ENCODE peak calls at places on chromosomes 1 and 21, in ten cellular contexts. One of them, this sample, is unnamed.

GRCh38 chr1:226584164-226584563 is 35.6 kb downstream of the STUM start:
- DNase-seq in MM.1S: no peak
- DNase-seq in kidney: peak; percentile 8
- DNase-seq in HCT116: no peak
- DNase-seq in mammary epithelial cell: no peak
- DNase-seq in endothelial cell of umbilical vein: peak; percentile 18
- DNase-seq in fibroblast of lung: no peak
- DNase-seq in neural progenitor cell: no peak
- DNase-seq in colonic mucosa: no peak
- DNase-seq in K562: no peak
- DNase-seq in this sample: no peak

GRCh38 chr1:68703921-68704354 is 207.1 kb upstream of the DEPDC1 start:
- DNase-seq in MM.1S: no peak
- DNase-seq in kidney: no peak
- DNase-seq in HCT116: no peak
- DNase-seq in mammary epithelial cell: peak; percentile 8
- DNase-seq in endothelial cell of umbilical vein: no peak
- DNase-seq in fibroblast of lung: no peak
- DNase-seq in neural progenitor cell: no peak
- DNase-seq in colonic mucosa: no peak
- DNase-seq in K562: no peak
- DNase-seq in this sample: no peak

GRCh38 chr1:201759194-201759814 is 69.7 kb upstream of the IPO9 start:
- DNase-seq in MM.1S: no peak
- DNase-seq in kidney: no peak
- DNase-seq in HCT116: no peak
- DNase-seq in mammary epithelial cell: no peak
- DNase-seq in endothelial cell of umbilical vein: no peak
- DNase-seq in fibroblast of lung: peak; percentile 50
- DNase-seq in neural progenitor cell: no peak
- DNase-seq in colonic mucosa: no peak
- DNase-seq in K562: no peak
- DNase-seq in this sample: no peak

GRCh38 chr21:44702111-44702972 is 5.4 kb downstream of the KRTAP10-12 start:
- DNase-seq in MM.1S: no peak
- DNase-seq in kidney: no peak
- DNase-seq in HCT116: no peak
- DNase-seq in mammary epithelial cell: no peak
- DNase-seq in endothelial cell of umbilical vein: no peak
- DNase-seq in fibroblast of lung: no peak
- DNase-seq in neural progenitor cell: no peak
- DNase-seq in colonic mucosa: peak; percentile 12
- DNase-seq in K562: no peak
- DNase-seq in this sample: peak; percentile 46

GRCh38 chr1:16418823-16419425 is 18.3 kb downstream of the SPATA21 start:
- DNase-seq in MM.1S: no peak
- DNase-seq in kidney: no peak
- DNase-seq in HCT116: no peak
- DNase-seq in mammary epithelial cell: no peak
- DNase-seq in endothelial cell of umbilical vein: no peak
- DNase-seq in fibroblast of lung: peak; percentile 17
- DNase-seq in neural progenitor cell: no peak
- DNase-seq in colonic mucosa: no peak
- DNase-seq in K562: no peak
- DNase-seq in this sample: no peak

GRCh38 chr1:167297222-167298214 is 76.8 kb downstream of the POU2F1 start:
- DNase-seq in MM.1S: no peak
- DNase-seq in kidney: no peak
- DNase-seq in HCT116: no peak
- DNase-seq in mammary epithelial cell: no peak
- DNase-seq in endothelial cell of umbilical vein: peak; percentile 52
- DNase-seq in fibroblast of lung: peak; percentile 67
- DNase-seq in neural progenitor cell: peak; percentile 48
- DNase-seq in colonic mucosa: peak; percentile 72
- DNase-seq in K562: no peak
- DNase-seq in this sample: no peak

GRCh38 chr1:33176362-33176850 is 5.4 kb downstream of the TRIM62 start:
- DNase-seq in MM.1S: no peak
- DNase-seq in kidney: no peak
- DNase-seq in HCT116: no peak
- DNase-seq in mammary epithelial cell: peak; percentile 56
- DNase-seq in endothelial cell of umbilical vein: no peak
- DNase-seq in fibroblast of lung: no peak
- DNase-seq in neural progenitor cell: no peak
- DNase-seq in colonic mucosa: no peak
- DNase-seq in K562: no peak
- DNase-seq in this sample: peak; percentile 46

GRCh38 chr1:203640723-203641523 is 14.3 kb downstream of the ATP2B4 start:
- DNase-seq in MM.1S: no peak
- DNase-seq in kidney: no peak
- DNase-seq in HCT116: no peak
- DNase-seq in mammary epithelial cell: no peak
- DNase-seq in endothelial cell of umbilical vein: no peak
- DNase-seq in fibroblast of lung: no peak
- DNase-seq in neural progenitor cell: no peak
- DNase-seq in colonic mucosa: no peak
- DNase-seq in K562: peak; percentile 49
- DNase-seq in this sample: no peak

GRCh38 chr21:36504067-36505058 is 24.4 kb upstream of the CLDN14 start:
- DNase-seq in MM.1S: peak; percentile 78
- DNase-seq in kidney: no peak
- DNase-seq in HCT116: peak; percentile 34
- DNase-seq in mammary epithelial cell: peak; percentile 11
- DNase-seq in endothelial cell of umbilical vein: peak; percentile 55
- DNase-seq in fibroblast of lung: peak; percentile 74
- DNase-seq in neural progenitor cell: peak; percentile 55
- DNase-seq in colonic mucosa: peak; percentile 48
- DNase-seq in K562: peak; percentile 58
- DNase-seq in this sample: no peak

GRCh38 chr1:89904219-89904980 is 83.6 kb downstream of the LRRC8D start:
- DNase-seq in MM.1S: no peak
- DNase-seq in kidney: no peak
- DNase-seq in HCT116: no peak
- DNase-seq in mammary epithelial cell: no peak
- DNase-seq in endothelial cell of umbilical vein: peak; percentile 81
- DNase-seq in fibroblast of lung: no peak
- DNase-seq in neural progenitor cell: no peak
- DNase-seq in colonic mucosa: no peak
- DNase-seq in K562: no peak
- DNase-seq in this sample: no peak

GRCh38 chr1:54475357-54476230 is 69.4 kb upstream of the SSBP3 start:
- DNase-seq in MM.1S: no peak
- DNase-seq in kidney: no peak
- DNase-seq in HCT116: no peak
- DNase-seq in mammary epithelial cell: no peak
- DNase-seq in endothelial cell of umbilical vein: no peak
- DNase-seq in fibroblast of lung: no peak
- DNase-seq in neural progenitor cell: peak; percentile 56
- DNase-seq in colonic mucosa: no peak
- DNase-seq in K562: no peak
- DNase-seq in this sample: peak; percentile 82
- H3K4me3 ChIP-seq in MM.1S: no peak overlapping the region
- H3K4me3 ChIP-seq in kidney: no peak overlapping the region
- H3K4me3 ChIP-seq in HCT116: no peak overlapping the region
- H3K4me3 ChIP-seq in mammary epithelial cell: no peak overlapping the region
- H3K4me3 ChIP-seq in endothelial cell of umbilical vein: no peak overlapping the region
- H3K4me3 ChIP-seq in fibroblast of lung: no peak overlapping the region
- H3K4me3 ChIP-seq in neural progenitor cell: peak overlapping the region; percentile 50
- H3K4me3 ChIP-seq in colonic mucosa: no peak overlapping the region
- H3K4me3 ChIP-seq in K562: no peak overlapping the region
- H3K4me3 ChIP-seq in this sample: no peak overlapping the region

GRCh38 chr1:240387036-240387435 is 224.9 kb downstream of the GREM2 start:
- DNase-seq in MM.1S: no peak
- DNase-seq in kidney: no peak
- DNase-seq in HCT116: no peak
- DNase-seq in mammary epithelial cell: no peak
- DNase-seq in endothelial cell of umbilical vein: no peak
- DNase-seq in fibroblast of lung: no peak
- DNase-seq in neural progenitor cell: no peak
- DNase-seq in colonic mucosa: no peak
- DNase-seq in K562: no peak
- DNase-seq in this sample: no peak

GRCh38 chr1:240385551-240385950 is 226.4 kb downstream of the GREM2 start:
- DNase-seq in MM.1S: no peak
- DNase-seq in kidney: no peak
- DNase-seq in HCT116: no peak
- DNase-seq in mammary epithelial cell: no peak
- DNase-seq in endothelial cell of umbilical vein: no peak
- DNase-seq in fibroblast of lung: no peak
- DNase-seq in neural progenitor cell: no peak
- DNase-seq in colonic mucosa: no peak
- DNase-seq in K562: no peak
- DNase-seq in this sample: no peak

GRCh38 chr1:240385985-240386978 is 225.7 kb downstream of the GREM2 start:
- DNase-seq in MM.1S: no peak
- DNase-seq in kidney: no peak
- DNase-seq in HCT116: no peak
- DNase-seq in mammary epithelial cell: no peak
- DNase-seq in endothelial cell of umbilical vein: no peak
- DNase-seq in fibroblast of lung: peak; percentile 83
- DNase-seq in neural progenitor cell: no peak
- DNase-seq in colonic mucosa: no peak
- DNase-seq in K562: no peak
- DNase-seq in this sample: no peak
- H3K9ac ChIP-seq in MM.1S: no peak overlapping the region
- H3K9ac ChIP-seq in kidney: no peak overlapping the region
- H3K9ac ChIP-seq in HCT116: no peak overlapping the region
- H3K9ac ChIP-seq in mammary epithelial cell: no peak overlapping the region
- H3K9ac ChIP-seq in endothelial cell of umbilical vein: no peak overlapping the region
- H3K9ac ChIP-seq in fibroblast of lung: no peak overlapping the region
- H3K9ac ChIP-seq in neural progenitor cell: no peak overlapping the region
- H3K9ac ChIP-seq in colonic mucosa: no peak overlapping the region
- H3K9ac ChIP-seq in K562: no peak overlapping the region
- H3K9ac ChIP-seq in this sample: no peak overlapping the region

DNA sequence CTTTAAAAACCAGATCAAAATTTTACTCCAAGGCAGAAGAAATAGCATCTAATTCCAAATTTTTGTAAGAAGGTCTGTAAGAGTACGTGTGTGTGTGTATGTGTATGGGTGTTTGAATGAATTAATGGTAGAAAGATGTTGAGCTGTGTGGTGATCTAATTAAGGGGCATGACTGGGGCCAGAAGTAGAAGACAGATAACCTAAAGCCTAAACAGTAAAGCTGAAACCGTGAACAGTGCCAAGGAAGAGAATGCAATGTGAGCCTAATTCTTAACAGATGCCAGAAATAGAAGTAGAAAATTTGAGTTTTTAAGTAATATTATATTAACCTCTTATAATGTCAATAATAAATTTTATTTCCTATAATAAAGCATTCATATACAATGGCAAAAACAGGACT is 38.2 kb downstream of the BRINP3 start:
- DNase-seq in MM.1S: no peak
- DNase-seq in kidney: no peak
- DNase-seq in HCT116: no peak
- DNase-seq in mammary epithelial cell: no peak
- DNase-seq in endothelial cell of umbilical vein: no peak
- DNase-seq in fibroblast of lung: no peak
- DNase-seq in neural progenitor cell: no peak
- DNase-seq in colonic mucosa: no peak
- DNase-seq in K562: no peak
- DNase-seq in this sample: no peak
- TF ChIP-seq CTCF in MM.1S: no peak
- TF ChIP-seq CTCF in kidney: no peak
- TF ChIP-seq CTCF in HCT116: no peak
- TF ChIP-seq CTCF in mammary epithelial cell: no peak
- TF ChIP-seq CTCF in endothelial cell of umbilical vein: no peak
- TF ChIP-seq CTCF in fibroblast of lung: no peak
- TF ChIP-seq CTCF in neural progenitor cell: no peak
- TF ChIP-seq CTCF in colonic mucosa: no peak
- TF ChIP-seq CTCF in K562: no peak
- TF ChIP-seq CTCF in this sample: no peak

DNA sequence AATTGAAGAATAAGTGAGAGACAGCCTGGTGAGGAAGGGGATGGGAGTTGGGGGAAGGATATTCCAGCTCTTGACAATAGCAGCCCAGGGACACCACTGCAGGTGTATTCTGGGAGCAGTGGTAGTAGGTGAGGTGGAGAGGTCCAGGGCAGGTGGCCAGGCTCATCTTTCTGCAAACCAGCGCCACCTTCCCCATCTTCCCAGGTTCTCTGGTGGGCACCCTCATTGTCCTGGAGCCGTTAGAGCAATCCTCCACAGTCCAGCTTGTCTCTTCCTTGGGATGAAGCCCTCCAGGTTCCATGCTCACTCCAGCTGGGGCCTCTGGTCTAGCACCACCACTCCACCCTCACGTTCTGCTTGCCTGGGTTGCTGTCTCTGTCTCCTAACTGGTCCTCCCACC is 97.0 kb downstream of the IER5 start:
- DNase-seq in MM.1S: no peak
- DNase-seq in kidney: no peak
- DNase-seq in HCT116: no peak
- DNase-seq in mammary epithelial cell: no peak
- DNase-seq in endothelial cell of umbilical vein: no peak
- DNase-seq in fibroblast of lung: no peak
- DNase-seq in neural progenitor cell: no peak
- DNase-seq in colonic mucosa: no peak
- DNase-seq in K562: no peak
- DNase-seq in this sample: peak; percentile 34
- H3K4me3 ChIP-seq in MM.1S: no peak overlapping the region
- H3K4me3 ChIP-seq in kidney: no peak overlapping the region
- H3K4me3 ChIP-seq in HCT116: no peak overlapping the region
- H3K4me3 ChIP-seq in mammary epithelial cell: no peak overlapping the region
- H3K4me3 ChIP-seq in endothelial cell of umbilical vein: no peak overlapping the region
- H3K4me3 ChIP-seq in fibroblast of lung: no peak overlapping the region
- H3K4me3 ChIP-seq in neural progenitor cell: no peak overlapping the region
- H3K4me3 ChIP-seq in colonic mucosa: no peak overlapping the region
- H3K4me3 ChIP-seq in K562: no peak overlapping the region
- H3K4me3 ChIP-seq in this sample: no peak overlapping the region

GRCh38 chr1:13677896-13678295 is 22.1 kb upstream of the PRDM2 start:
- DNase-seq in MM.1S: no peak
- DNase-seq in kidney: no peak
- DNase-seq in HCT116: no peak
- DNase-seq in mammary epithelial cell: no peak
- DNase-seq in endothelial cell of umbilical vein: no peak
- DNase-seq in fibroblast of lung: no peak
- DNase-seq in neural progenitor cell: no peak
- DNase-seq in colonic mucosa: no peak
- DNase-seq in K562: no peak
- DNase-seq in this sample: no peak

GRCh38 chr1:13675222-13675621 is 24.8 kb upstream of the PRDM2 start:
- DNase-seq in MM.1S: no peak
- DNase-seq in kidney: no peak
- DNase-seq in HCT116: no peak
- DNase-seq in mammary epithelial cell: no peak
- DNase-seq in endothelial cell of umbilical vein: no peak
- DNase-seq in fibroblast of lung: no peak
- DNase-seq in neural progenitor cell: no peak
- DNase-seq in colonic mucosa: no peak
- DNase-seq in K562: no peak
- DNase-seq in this sample: no peak

DNA sequence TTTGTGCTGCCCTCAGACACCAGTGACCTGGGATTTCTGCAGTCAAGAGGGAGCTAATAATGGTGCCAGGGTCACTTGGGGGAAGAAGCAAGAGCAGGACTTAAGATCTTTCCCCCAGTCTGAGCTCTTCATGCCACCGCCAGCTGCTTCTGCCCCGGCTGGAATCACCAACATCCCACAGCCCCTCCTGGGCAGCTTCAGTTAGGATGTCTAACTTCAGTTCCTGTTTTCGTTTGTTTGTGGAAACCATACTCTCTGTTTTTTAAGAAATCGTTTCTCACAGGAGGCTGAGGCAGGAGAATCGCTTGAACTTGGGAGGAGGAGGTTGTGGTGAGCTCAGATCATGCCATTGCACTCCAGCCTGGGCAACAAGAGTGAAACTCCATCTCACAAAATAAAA is 25.6 kb upstream of the PRDM2 start:
- DNase-seq in MM.1S: no peak
- DNase-seq in kidney: no peak
- DNase-seq in HCT116: no peak
- DNase-seq in mammary epithelial cell: no peak
- DNase-seq in endothelial cell of umbilical vein: no peak
- DNase-seq in fibroblast of lung: no peak
- DNase-seq in neural progenitor cell: no peak
- DNase-seq in colonic mucosa: no peak
- DNase-seq in K562: no peak
- DNase-seq in this sample: no peak
- H3K9ac ChIP-seq in MM.1S: no peak overlapping the region
- H3K9ac ChIP-seq in kidney: no peak overlapping the region
- H3K9ac ChIP-seq in HCT116: no peak overlapping the region
- H3K9ac ChIP-seq in mammary epithelial cell: no peak overlapping the region
- H3K9ac ChIP-seq in endothelial cell of umbilical vein: no peak overlapping the region
- H3K9ac ChIP-seq in fibroblast of lung: no peak overlapping the region
- H3K9ac ChIP-seq in neural progenitor cell: no peak overlapping the region
- H3K9ac ChIP-seq in colonic mucosa: no peak overlapping the region
- H3K9ac ChIP-seq in K562: no peak overlapping the region
- H3K9ac ChIP-seq in this sample: no peak overlapping the region

This sample was measured in endodermal cell.